ENCODE peak calls at places on chromosomes 2 and 18, in six cellular contexts. G, D, N, F, X and I are unnamed samples.
A peak's percentile ranks its signal among the peaks of the same experiment; 100 is the strongest.

GRCh38 chr2:201907128-201907886 is 101.0 kb downstream of the CDK15 start:
- DNase-seq in G (no peak), F (no peak), N (peak; percentile 22), X (no peak), D (no peak), I (no peak)

GRCh38 chr2:206255003-206255402 is 19.5 kb upstream of the ZDBF2 start:
- DNase-seq in N (no peak), X (no peak), F (no peak), G (no peak), D (no peak), I (no peak)

GRCh38 chr18:66638856-66639621 is 35.1 kb upstream of the CDH19 start:
- DNase-seq in F (no peak), G (no peak), N (no peak), D (no peak), X (no peak), I (no peak)

GRCh38 chr2:109376115-109376514 is 237.7 kb downstream of the SEPTIN10 start:
- DNase-seq in X (peak; percentile 21), N (peak; percentile 48), G (no peak), F (peak; percentile 42), D (no peak), I (peak; percentile 48)

GRCh38 chr2:123913266-123913810 is 111.7 kb upstream of the CNTNAP5 start:
- DNase-seq in F (no peak), D (no peak), N (no peak), X (no peak), G (no peak), I (no peak)

GRCh38 chr2:147847746-147848391 is 3.0 kb downstream of the ACVR2A start:
- DNase-seq in G (no peak), X (peak; percentile 29), D (no peak), N (no peak), F (no peak), I (no peak)

GRCh38 chr18:62683935-62684334 is 31.4 kb upstream of the PHLPP1 start:
- DNase-seq in X (no peak), D (peak; percentile 9), N (no peak), F (no peak), G (no peak), I (no peak)

GRCh38 chr2:181070119-181070833 is 89.9 kb downstream of the UBE2E3 start:
- DNase-seq in N (peak; percentile 69), F (no peak), D (peak; percentile 66), G (no peak), X (peak; percentile 69), I (peak; percentile 64)

GRCh38 chr2:135052042-135052876 is at the start of gene RAB3GAP1:
- DNase-seq in X (peak; percentile 84), F (peak; percentile 85), D (peak; percentile 94), N (peak; percentile 89), G (peak; percentile 54), I (peak; percentile 90)

GRCh38 chr18:56358608-56359007 is 279.8 kb downstream of the TXNL1 start:
- DNase-seq in X (no peak), D (no peak), G (no peak), N (peak; percentile 4), F (no peak), I (no peak)
- TF ChIP-seq CTCF in X (no peak), D (no peak), G (peak; percentile 16), N (no peak), F (no peak), I (no peak)

GRCh38 chr18:23106575-23106974 is 28.7 kb upstream of the CABLES1 start:
- DNase-seq in N (peak; percentile 89), X (peak; percentile 77), F (peak; percentile 64), D (peak; percentile 83), G (no peak), I (peak; percentile 97)

GRCh38 chr18:23105030-23105429 is 30.3 kb upstream of the CABLES1 start:
- DNase-seq in D (no peak), N (no peak), G (no peak), F (no peak), X (no peak), I (no peak)

GRCh38 chr18:23103449-23103848 is 31.8 kb upstream of the CABLES1 start:
- DNase-seq in X (no peak), N (no peak), D (no peak), F (no peak), G (no peak), I (no peak)

GRCh38 chr18:23107718-23108117 is 27.6 kb upstream of the CABLES1 start:
- DNase-seq in X (no peak), D (no peak), N (no peak), G (no peak), F (no peak), I (peak; percentile 35)

DNA sequence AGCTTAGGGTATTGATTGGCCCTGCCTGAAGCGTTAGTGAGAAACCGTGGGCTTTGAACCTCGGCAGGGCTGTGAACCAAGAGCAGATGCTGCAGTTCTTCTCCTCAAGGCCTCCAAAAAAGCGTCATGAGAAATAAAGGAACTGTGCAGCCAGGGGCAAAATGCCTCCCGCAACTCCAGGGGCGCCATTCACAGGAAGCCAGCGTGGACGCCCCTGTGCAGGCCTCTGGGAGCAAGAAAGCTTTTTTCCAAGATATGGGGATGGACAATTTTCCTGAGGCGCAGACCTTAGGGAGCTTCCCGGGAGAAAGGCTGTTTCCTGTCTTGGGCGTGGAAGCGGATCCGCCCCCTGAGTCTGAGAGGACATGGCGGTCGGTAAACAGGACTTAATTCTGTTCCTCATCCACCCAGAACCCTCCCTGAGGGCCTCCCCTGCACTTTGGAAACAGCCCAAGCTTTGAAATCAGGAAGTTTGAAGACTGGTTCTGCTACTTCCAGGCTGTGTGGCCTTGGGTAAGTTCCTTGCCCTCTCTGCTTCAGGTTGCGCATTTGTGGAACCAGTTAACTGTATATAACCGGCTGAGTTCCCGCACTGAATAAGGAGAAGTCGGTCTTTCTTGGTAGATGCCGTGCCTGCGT is 29.6 kb upstream of the CABLES1 start:
- DNase-seq in F (peak; percentile 72), N (no peak), X (no peak), D (no peak), G (no peak), I (no peak)
- H3K4me3 ChIP-seq in F (no peak overlapping the region), N (no peak overlapping the region), X (no peak overlapping the region), D (no peak overlapping the region), G (no peak overlapping the region), I (no peak overlapping the region)

DNA sequence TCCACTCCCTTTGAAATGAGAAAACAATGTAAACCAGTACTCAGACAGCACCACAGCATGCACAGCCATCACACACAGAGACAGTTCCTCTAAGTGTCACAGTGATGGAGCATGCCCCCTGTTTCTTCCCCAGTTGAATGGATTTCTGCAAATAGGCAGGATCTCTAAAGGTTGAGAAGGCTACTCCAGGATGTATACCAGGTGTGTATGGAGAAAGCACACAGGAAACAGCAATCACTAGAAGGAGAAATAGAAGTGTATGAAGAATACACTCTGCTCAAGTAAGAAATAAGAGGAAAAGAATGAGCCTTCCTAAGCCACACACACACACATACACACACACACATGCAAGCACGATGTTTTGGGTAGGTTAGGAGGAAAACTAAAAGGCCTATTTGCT is 38.6 kb upstream of the BZW1 start:
- DNase-seq in F (no peak), D (no peak), G (no peak), N (no peak), X (no peak), I (no peak)
- TF ChIP-seq CTCF in F (no peak), D (no peak), G (no peak), N (no peak), X (no peak), I (no peak)

DNA sequence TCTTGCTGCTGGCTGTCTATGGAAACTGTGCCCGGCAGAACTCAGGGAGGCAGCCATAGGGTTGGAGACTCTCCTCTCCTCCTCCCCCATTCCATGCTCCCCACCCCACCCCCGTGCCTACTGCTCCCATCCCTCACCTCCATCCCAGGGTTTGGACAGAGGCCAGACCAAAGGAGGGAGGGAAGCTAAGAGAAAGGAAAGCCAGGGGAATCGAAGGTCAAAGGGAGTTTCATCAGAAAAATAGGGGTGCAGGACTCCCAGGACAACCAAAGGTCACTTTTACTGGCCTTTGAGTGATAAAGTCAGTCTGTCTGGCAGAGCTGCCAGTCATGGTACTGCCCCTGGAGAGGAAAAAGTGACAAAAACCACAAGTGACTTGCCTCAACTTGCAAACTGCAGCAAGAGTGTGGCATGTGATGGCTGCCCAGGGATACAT is 187.3 kb upstream of the CTAGE1 start:
- DNase-seq in G (no peak), N (no peak), F (no peak), X (no peak), D (no peak), I (no peak)
- H3K4me3 ChIP-seq in G (no peak overlapping the region), N (no peak overlapping the region), F (no peak overlapping the region), X (peak overlapping the region; percentile 37), D (no peak overlapping the region), I (no peak overlapping the region)

GRCh38 chr2:4110273-4110672 is 406.9 kb downstream of the DCDC2C start:
- DNase-seq in N (no peak), F (no peak), X (no peak), G (no peak), D (no peak), I (no peak)
- TF ChIP-seq CTCF in N (no peak), F (no peak), X (no peak), G (no peak), D (no peak), I (no peak)

GRCh38 chr2:200378652-200379290 is 72.3 kb downstream of the SPATS2L start:
- DNase-seq in G (no peak), X (peak; percentile 51), N (peak; percentile 26), F (no peak), D (no peak), I (peak; percentile 88)
- H3K4me3 ChIP-seq in G (no peak overlapping the region), X (no peak overlapping the region), N (no peak overlapping the region), F (no peak overlapping the region), D (no peak overlapping the region), I (no peak overlapping the region)

GRCh38 chr2:955829-956731 is 5.4 kb downstream of the SNTG2 start:
- DNase-seq in N (no peak), G (no peak), D (no peak), X (no peak), F (no peak), I (no peak)

GRCh38 chr2:951224-952006 is 766 bp downstream of the SNTG2 start:
- DNase-seq in F (no peak), G (no peak), N (no peak), X (no peak), D (no peak), I (no peak)

GRCh38 chr2:953408-953807 is 2.8 kb downstream of the SNTG2 start:
- DNase-seq in N (no peak), D (no peak), G (no peak), X (no peak), F (no peak), I (no peak)

GRCh38 chr2:954687-955000 is 4.0 kb downstream of the SNTG2 start:
- DNase-seq in F (no peak), G (no peak), N (no peak), X (no peak), D (no peak), I (no peak)

DNA sequence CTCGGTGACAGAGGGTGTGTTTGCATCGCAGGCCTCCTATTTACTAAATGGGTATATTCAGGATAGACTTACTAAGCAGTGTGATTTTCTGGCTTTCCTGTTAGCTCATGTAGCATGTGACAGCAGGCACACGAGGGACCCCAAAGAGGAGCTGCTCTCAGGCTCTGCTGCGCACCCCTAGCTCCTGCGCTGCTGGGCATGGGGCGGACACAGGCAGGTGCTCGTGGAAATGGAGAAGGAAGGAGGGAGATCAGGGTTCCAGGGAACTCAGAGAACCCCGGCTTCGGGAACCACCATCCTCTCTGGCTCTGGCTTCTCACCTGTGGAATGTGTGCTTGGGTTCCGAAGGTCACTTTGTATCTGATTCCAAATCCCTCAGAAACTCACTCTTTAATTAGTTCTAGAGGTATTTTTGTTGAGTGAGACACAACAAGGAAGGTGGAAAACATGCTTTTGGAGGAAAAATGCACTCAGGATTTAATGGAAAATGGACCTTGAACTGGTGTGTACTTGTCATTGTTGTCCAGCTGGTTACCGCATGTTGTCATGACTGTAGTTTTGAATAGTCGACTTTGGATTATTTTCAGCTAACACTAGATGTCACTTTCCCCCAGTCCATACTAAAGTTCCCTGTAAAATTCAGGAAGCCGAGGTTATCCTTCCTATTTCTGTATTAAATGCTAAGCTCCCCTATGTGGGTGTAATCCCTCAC is 3.5 kb downstream of the SNTG2 start:
- DNase-seq in D (no peak), N (peak; percentile 47), X (peak; percentile 32), G (no peak), F (no peak), I (peak; percentile 24)
- TF ChIP-seq CTCF in D (peak; percentile 59), N (peak; percentile 25), X (peak; percentile 20), G (no peak), F (no peak), I (peak; percentile 27)